ENCODE peak calls at places on chromosomes 3 and 15, in nine cellular contexts. J, A, K, Y, W, F, B, O and I are unnamed samples.

GRCh38 chr15:68055224-68055705 is 1.1 kb downstream of the PIAS1 start:
- DNase-seq in J (peak), A (peak), K (peak), Y (peak), W (peak), F (peak), B (peak), O (peak), I (peak)

GRCh38 chr3:44845528-44846520 is 15.9 kb upstream of the TMEM42 start:
- DNase-seq in J (no peak), A (no peak), K (no peak), Y (no peak), W (no peak), F (peak), B (no peak), O (no peak), I (no peak)

GRCh38 chr3:31858439-31858838 is 122.6 kb downstream of the OSBPL10 start:
- DNase-seq in J (peak), A (no peak), K (no peak), Y (no peak), W (no peak), F (no peak), B (no peak), O (peak), I (no peak)

GRCh38 chr3:157392104-157392503 is 44.5 kb upstream of the PTX3 start:
- DNase-seq in J (no peak), A (no peak), K (no peak), Y (no peak), W (no peak), F (no peak), B (no peak), O (no peak), I (no peak)

GRCh38 chr3:58342676-58343075 is 10.0 kb downstream of the PXK start:
- DNase-seq in J (no peak), A (no peak), K (no peak), Y (no peak), W (no peak), F (no peak), B (no peak), O (no peak), I (no peak)

GRCh38 chr3:66666362-66666761 is 165.5 kb upstream of the LRIG1 start:
- DNase-seq in J (no peak), A (no peak), K (no peak), Y (no peak), W (no peak), F (no peak), B (no peak), O (no peak), I (no peak)

GRCh38 chr3:60584250-60584649 is 667.0 kb downstream of the FHIT start:
- DNase-seq in J (no peak), A (no peak), K (no peak), Y (no peak), W (no peak), F (no peak), B (no peak), O (no peak), I (no peak)

GRCh38 chr15:59892995-59893394 is 111.1 kb upstream of the FOXB1 start:
- DNase-seq in J (no peak), A (no peak), K (no peak), Y (peak), W (peak), F (peak), B (peak), O (peak), I (no peak)

GRCh38 chr3:100993309-100993708 is at the start of gene ABI3BP:
- DNase-seq in J (no peak), A (no peak), K (no peak), Y (peak), W (no peak), F (peak), B (peak), O (peak), I (no peak)

GRCh38 chr3:43162573-43163084 is 56.8 kb upstream of the POMGNT2 start:
- DNase-seq in J (no peak), A (peak), K (peak), Y (no peak), W (no peak), F (no peak), B (no peak), O (no peak), I (no peak)

GRCh38 chr15:79952329-79952728 is 18.7 kb downstream of the BCL2A1 start:
- DNase-seq in J (no peak), A (no peak), K (no peak), Y (no peak), W (peak), F (no peak), B (no peak), O (no peak), I (no peak)

GRCh38 chr3:51024121-51024520 is 349.4 kb downstream of the DOCK3 start:
- DNase-seq in J (no peak), A (no peak), K (no peak), Y (no peak), W (no peak), F (no peak), B (no peak), O (no peak), I (no peak)

GRCh38 chr3:136120373-136121348 is 75.5 kb downstream of the MSL2 start:
- DNase-seq in J (no peak), A (no peak), K (no peak), Y (no peak), W (no peak), F (no peak), B (no peak), O (no peak), I (no peak)

GRCh38 chr3:43582876-43583275 is 38.9 kb downstream of the ANO10 start:
- DNase-seq in J (no peak), A (no peak), K (no peak), Y (no peak), W (no peak), F (no peak), B (no peak), O (no peak), I (no peak)

GRCh38 chr3:139157161-139157932 is 112.7 kb upstream of the PRR23C start:
- DNase-seq in J (no peak), A (no peak), K (no peak), Y (no peak), W (no peak), F (no peak), B (no peak), O (no peak), I (no peak)

GRCh38 chr15:78979456-78980320 is 34.8 kb upstream of the CTSH start:
- DNase-seq in J (peak), A (peak), K (peak), Y (peak), W (peak), F (peak), B (peak), O (peak), I (peak)

GRCh38 chr15:53978248-53978906 is at the start of gene UNC13C:
- DNase-seq in J (no peak), A (no peak), K (no peak), Y (peak), W (peak), F (no peak), B (no peak), O (peak), I (no peak)

GRCh38 chr3:76400141-76400540 is 614.8 kb upstream of the ZNF717 start:
- DNase-seq in J (no peak), A (no peak), K (no peak), Y (no peak), W (no peak), F (peak), B (no peak), O (no peak), I (no peak)

GRCh38 chr15:65862682-65863081 is 6.6 kb upstream of the RAB11A start:
- DNase-seq in J (peak), A (peak), K (peak), Y (peak), W (peak), F (peak), B (peak), O (peak), I (peak)

GRCh38 chr15:100663066-100663465 is 60.7 kb downstream of the ASB7 start:
- DNase-seq in J (peak), A (no peak), K (no peak), Y (peak), W (peak), F (no peak), B (no peak), O (peak), I (peak)

GRCh38 chr3:125163739-125164601 is 48.6 kb downstream of the SLC12A8 start:
- DNase-seq in J (peak), A (no peak), K (no peak), Y (no peak), W (peak), F (peak), B (peak), O (peak), I (no peak)

GRCh38 chr3:106030620-106030945 is 161.8 kb upstream of the CBLB start:
- DNase-seq in J (no peak), A (no peak), K (no peak), Y (no peak), W (no peak), F (peak), B (peak), O (no peak), I (no peak)

GRCh38 chr15:24877174-24877573 is 77.6 kb upstream of the SNRPN start:
- DNase-seq in J (no peak), A (no peak), K (no peak), Y (no peak), W (no peak), F (no peak), B (no peak), O (no peak), I (no peak)

GRCh38 chr15:27865323-27865922 is 233.7 kb downstream of the OCA2 start:
- DNase-seq in J (no peak), A (no peak), K (no peak), Y (no peak), W (no peak), F (no peak), B (no peak), O (no peak), I (no peak)

GRCh38 chr3:109336272-109336957 is 931 bp downstream of the DPPA4 start:
- DNase-seq in J (no peak), A (no peak), K (no peak), Y (peak), W (no peak), F (peak), B (peak), O (no peak), I (no peak)

GRCh38 chr3:50675179-50676030 is 678 bp downstream of the DOCK3 start:
- DNase-seq in J (peak), A (no peak), K (peak), Y (peak), W (no peak), F (no peak), B (no peak), O (peak), I (peak)

GRCh38 chr3:55128201-55128870 is 200.5 kb upstream of the LRTM1 start:
- DNase-seq in J (no peak), A (no peak), K (no peak), Y (no peak), W (no peak), F (peak), B (no peak), O (no peak), I (no peak)

GRCh38 chr3:30620402-30621360 is 14.3 kb downstream of the TGFBR2 start:
- DNase-seq in J (no peak), A (no peak), K (no peak), Y (no peak), W (no peak), F (no peak), B (no peak), O (no peak), I (no peak)

GRCh38 chr3:99866167-99866810 is 48.6 kb downstream of the CMSS1 start:
- DNase-seq in J (no peak), A (no peak), K (no peak), Y (no peak), W (no peak), F (peak), B (peak), O (no peak), I (no peak)